ENCODE peak calls at places on chromosomes 1 and 21, in six cellular contexts. O is ovary, I is cardiac fibroblast, F is BJ, Y is astrocyte of the cerebellum, Z is neural progenitor cell. U is an unnamed sample.

GRCh38 chr1:68173283-68174172 is 58.8 kb downstream of the WLS start:
- DNase-seq in O (no peak), I (peak), F (no peak), Y (peak), Z (no peak), U (no peak)

GRCh38 chr1:183023601-183024351 is 556 bp downstream of the LAMC1 start:
- DNase-seq in O (peak), I (peak), F (no peak), Y (no peak), Z (peak), U (peak)

GRCh38 chr1:51515312-51515960 is 3.6 kb downstream of the EPS15 start:
- DNase-seq in O (no peak), I (no peak), F (no peak), Y (no peak), Z (no peak), U (no peak)

GRCh38 chr1:235516862-235517446 is 12.7 kb upstream of the B3GALNT2 start:
- DNase-seq in O (no peak), I (no peak), F (no peak), Y (no peak), Z (no peak), U (no peak)

GRCh38 chr1:53781654-53782053 is 42.7 kb upstream of the GLIS1 start:
- DNase-seq in O (no peak), I (peak), F (no peak), Y (no peak), Z (no peak), U (no peak)

GRCh38 chr1:44531785-44532566 is 126.9 kb downstream of the RNF220 start:
- DNase-seq in O (no peak), I (peak), F (no peak), Y (no peak), Z (no peak), U (no peak)

GRCh38 chr1:156160000-156160743 is 6.8 kb downstream of the SEMA4A start:
- DNase-seq in O (peak), I (no peak), F (no peak), Y (no peak), Z (no peak), U (no peak)

GRCh38 chr21:18384771-18385170 is 18.8 kb downstream of the TMPRSS15 start:
- DNase-seq in O (no peak), I (peak), F (no peak), Y (peak), Z (peak), U (no peak)

GRCh38 chr1:2127181-2128145 is 67.1 kb downstream of the FAAP20 start:
- DNase-seq in O (no peak), I (no peak), F (no peak), Y (no peak), Z (no peak), U (no peak)

GRCh38 chr1:161905269-161905884 is 118.3 kb downstream of the OLFML2B start:
- DNase-seq in O (no peak), I (peak), F (no peak), Y (no peak), Z (peak), U (no peak)

GRCh38 chr21:44603911-44604310 is 3.5 kb downstream of the KRTAP10-7 start:
- DNase-seq in O (no peak), I (no peak), F (no peak), Y (no peak), Z (no peak), U (no peak)

GRCh38 chr1:197224160-197224559 is 43.9 kb upstream of the CRB1 start:
- DNase-seq in O (no peak), I (peak), F (no peak), Y (no peak), Z (no peak), U (no peak)

GRCh38 chr21:38321568-38321967 is 64.8 kb downstream of the KCNJ15 start:
- DNase-seq in O (no peak), I (no peak), F (no peak), Y (no peak), Z (no peak), U (no peak)

GRCh38 chr1:227273557-227273956 is 44.7 kb downstream of the CDC42BPA start:
- DNase-seq in O (no peak), I (peak), F (no peak), Y (peak), Z (peak), U (no peak)

GRCh38 chr1:235090406-235091069 is 38.1 kb downstream of the TOMM20 start:
- DNase-seq in O (no peak), I (no peak), F (no peak), Y (peak), Z (peak), U (no peak)

GRCh38 chr1:14320518-14320917 is 278.0 kb upstream of the KAZN start:
- DNase-seq in O (no peak), I (peak), F (no peak), Y (peak), Z (no peak), U (no peak)

GRCh38 chr1:185676969-185677368 is 57.2 kb upstream of the HMCN1 start:
- DNase-seq in O (no peak), I (no peak), F (no peak), Y (no peak), Z (peak), U (no peak)

GRCh38 chr1:220298470-220298869 is 26.2 kb upstream of the RAB3GAP2 start:
- DNase-seq in O (no peak), I (no peak), F (no peak), Y (no peak), Z (peak), U (no peak)

GRCh38 chr1:4033732-4034131 is 133.7 kb upstream of the C1orf174 start:
- DNase-seq in O (no peak), I (no peak), F (no peak), Y (no peak), Z (no peak), U (peak)

GRCh38 chr1:69567847-69568434 is at the start of gene LRRC7:
- DNase-seq in O (peak), I (no peak), F (no peak), Y (no peak), Z (peak), U (no peak)

GRCh38 chr1:205229916-205230700 is 2.4 kb downstream of the TMCC2 start:
- DNase-seq in O (no peak), I (no peak), F (no peak), Y (no peak), Z (no peak), U (no peak)

GRCh38 chr1:198174297-198174696 is 17.5 kb downstream of the NEK7 start:
- DNase-seq in O (no peak), I (no peak), F (no peak), Y (no peak), Z (no peak), U (no peak)

GRCh38 chr1:12095822-12096263 is 32.7 kb downstream of the TNFRSF8 start:
- DNase-seq in O (no peak), I (peak), F (no peak), Y (no peak), Z (no peak), U (no peak)

GRCh38 chr1:64895500-64895899 is 70.8 kb downstream of the JAK1 start:
- DNase-seq in O (no peak), I (no peak), F (no peak), Y (peak), Z (no peak), U (no peak)

GRCh38 chr1:239947789-239948188 is 143.9 kb upstream of the FMN2 start:
- DNase-seq in O (no peak), I (no peak), F (no peak), Y (no peak), Z (no peak), U (no peak)

GRCh38 chr1:11527541-11528452 is 48.8 kb downstream of the DISP3 start:
- DNase-seq in O (no peak), I (no peak), F (no peak), Y (no peak), Z (no peak), U (peak)

GRCh38 chr1:232553050-232553754 is 76.7 kb downstream of the SIPA1L2 start:
- DNase-seq in O (peak), I (peak), F (no peak), Y (no peak), Z (no peak), U (no peak)

GRCh38 chr1:203551550-203551949 is 57.6 kb downstream of the OPTC start:
- DNase-seq in O (no peak), I (peak), F (no peak), Y (no peak), Z (no peak), U (no peak)

GRCh38 chr1:2593251-2593878 is 6.8 kb downstream of the PRXL2B start:
- DNase-seq in O (no peak), I (no peak), F (no peak), Y (no peak), Z (no peak), U (no peak)

GRCh38 chr1:202192770-202193613 is 607 bp upstream of the LGR6 start:
- DNase-seq in O (peak), I (peak), F (no peak), Y (peak), Z (peak), U (no peak)

GRCh38 chr1:39094685-39095084 is 68.5 kb downstream of the NDUFS5 start:
- DNase-seq in O (peak), I (no peak), F (no peak), Y (no peak), Z (no peak), U (no peak)

GRCh38 chr1:224730950-224731349 is 114.8 kb downstream of the CNIH3 start:
- DNase-seq in O (no peak), I (peak), F (no peak), Y (no peak), Z (no peak), U (no peak)

GRCh38 chr1:230958370-230958769 is 20.3 kb downstream of the TTC13 start:
- DNase-seq in O (no peak), I (no peak), F (no peak), Y (no peak), Z (no peak), U (no peak)

GRCh38 chr1:39282537-39283216 is 78.2 kb downstream of the MACF1 start:
- DNase-seq in O (no peak), I (no peak), F (no peak), Y (no peak), Z (no peak), U (no peak)

GRCh38 chr1:226738995-226739695 is at the start of gene ITPKB:
- DNase-seq in O (peak), I (peak), F (no peak), Y (peak), Z (peak), U (no peak)

GRCh38 chr1:9688599-9688998 is 37.1 kb downstream of the PIK3CD start:
- DNase-seq in O (no peak), I (no peak), F (no peak), Y (no peak), Z (no peak), U (no peak)

GRCh38 chr1:9690440-9691107 is 39.0 kb downstream of the PIK3CD start:
- DNase-seq in O (no peak), I (no peak), F (no peak), Y (no peak), Z (peak), U (no peak)

GRCh38 chr1:9689011-9689706 is 37.6 kb downstream of the PIK3CD start:
- DNase-seq in O (peak), I (peak), F (no peak), Y (no peak), Z (peak), U (peak)

GRCh38 chr1:9691108-9691445 is 39.5 kb downstream of the PIK3CD start:
- DNase-seq in O (no peak), I (no peak), F (no peak), Y (no peak), Z (no peak), U (no peak)

GRCh38 chr1:9689971-9690381 is 38.4 kb downstream of the PIK3CD start:
- DNase-seq in O (peak), I (peak), F (no peak), Y (no peak), Z (peak), U (no peak)
- TF ChIP-seq CTCF in O (no peak), I (peak), F (peak), Y (no peak), Z (no peak), U (no peak)

GRCh38 chr1:19311931-19312781 is at the start of the genes AKR7A2 and SLC66A1:
- DNase-seq in O (peak), I (peak), F (peak), Y (peak), Z (peak), U (peak)
- TF ChIP-seq CTCF in O (no peak), I (no peak), F (peak), Y (no peak), Z (peak), U (peak)

GRCh38 chr21:29157084-29157483 is 26.6 kb downstream of the MAP3K7CL start:
- DNase-seq in O (no peak), I (no peak), F (no peak), Y (no peak), Z (no peak), U (no peak)

GRCh38 chr21:29154270-29154669 is 23.8 kb downstream of the MAP3K7CL start:
- DNase-seq in O (no peak), I (no peak), F (no peak), Y (no peak), Z (no peak), U (no peak)

GRCh38 chr21:29155933-29156260 is 25.5 kb downstream of the MAP3K7CL start:
- DNase-seq in O (no peak), I (no peak), F (no peak), Y (no peak), Z (no peak), U (no peak)

GRCh38 chr21:29152936-29153335 is 22.5 kb downstream of the MAP3K7CL start:
- DNase-seq in O (no peak), I (peak), F (no peak), Y (peak), Z (no peak), U (no peak)

GRCh38 chr21:29155118-29155932 is 24.9 kb downstream of the MAP3K7CL start:
- DNase-seq in O (peak), I (peak), F (no peak), Y (peak), Z (peak), U (no peak)
- TF ChIP-seq CTCF in O (no peak), I (no peak), F (peak), Y (no peak), Z (no peak), U (no peak)

DNA sequence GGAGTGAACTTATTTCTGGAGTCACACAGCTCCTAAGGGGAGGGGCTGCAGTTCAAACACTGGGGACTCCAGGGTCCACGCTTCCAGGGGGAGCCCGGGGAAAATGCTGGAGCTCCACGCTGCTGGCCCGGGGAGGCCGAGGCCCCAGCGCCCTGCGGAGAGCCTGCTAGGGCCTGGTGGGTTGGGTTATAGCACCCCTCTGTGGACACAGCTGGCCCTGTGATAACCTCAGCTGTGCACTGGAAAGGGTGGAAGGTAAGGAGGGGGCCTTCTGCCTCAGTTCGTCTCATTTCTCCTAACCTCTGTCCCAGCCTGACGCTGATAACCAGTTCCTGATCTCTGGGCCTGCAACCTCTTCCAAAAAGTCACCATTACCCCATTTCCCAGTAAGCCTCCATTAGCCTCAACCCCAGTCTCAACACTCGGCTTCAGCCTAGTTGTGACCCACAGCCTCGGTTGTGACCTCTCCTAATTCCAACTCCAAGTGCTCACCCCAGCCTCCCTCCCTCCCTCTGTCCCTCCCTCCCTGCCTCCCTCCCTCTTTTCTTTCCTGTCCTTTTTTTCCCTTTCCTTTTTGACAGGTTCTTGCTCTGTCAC is 7.1 kb downstream of the NBL1 start:
- DNase-seq in O (peak), I (peak), F (no peak), Y (no peak), Z (peak), U (no peak)
- TF ChIP-seq CTCF in O (peak), I (peak), F (peak), Y (peak), Z (peak), U (peak)

DNA sequence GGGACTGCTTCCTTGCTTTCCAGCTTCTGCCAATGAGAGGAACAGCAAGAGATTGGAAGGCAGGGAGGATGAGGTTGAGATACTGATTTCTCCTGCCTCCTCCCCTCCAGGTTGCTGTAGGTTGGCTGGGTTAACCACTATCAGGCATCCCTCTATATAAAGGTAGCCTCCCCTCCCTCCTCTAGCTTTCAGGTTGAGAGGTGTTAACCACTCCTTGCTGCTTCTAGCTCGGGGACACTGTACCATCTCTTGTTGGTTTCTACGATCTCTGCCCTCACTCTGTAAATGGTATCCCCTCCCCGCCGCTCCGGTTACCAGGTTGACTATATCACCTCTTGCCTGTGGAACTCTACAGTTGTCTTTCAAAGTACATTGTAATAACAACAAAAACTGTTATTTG is 16.7 kb downstream of the LPAR3 start:
- DNase-seq in O (no peak), I (no peak), F (no peak), Y (no peak), Z (no peak), U (no peak)
- TF ChIP-seq CTCF in O (no peak), I (no peak), F (no peak), Y (no peak), Z (no peak), U (no peak)

GRCh38 chr1:160058087-160058486 is 11.9 kb downstream of the KCNJ10 start:
- DNase-seq in O (no peak), I (peak), F (no peak), Y (no peak), Z (no peak), U (no peak)
- TF ChIP-seq CTCF in O (no peak), I (peak), F (peak), Y (peak), Z (peak), U (peak)

GRCh38 chr1:209881271-209882018 is 53.7 kb downstream of the UTP25 start:
- DNase-seq in O (no peak), I (no peak), F (no peak), Y (no peak), Z (no peak), U (no peak)
- TF ChIP-seq CTCF in O (no peak), I (no peak), F (no peak), Y (no peak), Z (no peak), U (no peak)